ENCODE peak calls at places on chromosomes 5 and 9, in nine cellular contexts. O is CD4-positive, alpha-beta memory T cell; T is uterus; J is psoas muscle; P is fibroblast of lung; R is CD8-positive, alpha-beta memory T cell; I is SK-N-SH; D is ovary; U is naive thymus-derived CD4-positive, alpha-beta T cell. X is an unnamed sample.

GRCh38 chr9:95103385-95104087 is 214.0 kb downstream of the FANCC start:
- DNase-seq in O (no peak), I (peak; percentile 71), T (no peak), J (no peak), R (no peak), P (peak; percentile 33), D (no peak), U (no peak), X (no peak)

GRCh38 chr5:156147948-156148285 is 179.0 kb upstream of the SGCD start:
- DNase-seq in I (no peak), U (no peak), T (no peak), D (no peak), O (no peak), P (no peak), J (no peak), R (no peak), X (no peak)

GRCh38 chr9:122008559-122008958 is 84.5 kb downstream of the TTLL11 start:
- DNase-seq in I (no peak), R (no peak), P (no peak), O (no peak), D (no peak), U (no peak), T (no peak), J (no peak), X (no peak)

GRCh38 chr5:170861855-170862766 is at the start of gene RANBP17:
- DNase-seq in R (no peak), D (peak; percentile 16), O (no peak), I (peak; percentile 95), U (no peak), J (peak; percentile 55), P (peak; percentile 78), T (peak; percentile 19), X (no peak)

GRCh38 chr9:2418619-2419018 is 203.0 kb upstream of the VLDLR start:
- DNase-seq in U (no peak), T (peak; percentile 20), J (no peak), P (peak; percentile 74), I (no peak), D (peak; percentile 36), R (no peak), O (no peak), X (no peak)

GRCh38 chr9:127269440-127269839 is 4.9 kb downstream of the GARNL3 start:
- DNase-seq in R (no peak), J (no peak), O (no peak), P (no peak), I (no peak), D (no peak), U (no peak), T (no peak), X (no peak)

GRCh38 chr5:132099073-132099748 is 25.6 kb downstream of the CSF2 start:
- DNase-seq in U (peak; percentile 62), I (no peak), T (no peak), J (no peak), O (no peak), R (peak; percentile 48), P (no peak), D (no peak), X (no peak)

GRCh38 chr5:18745591-18745987 is 1111.3 kb downstream of the TAF11L14 start:
- DNase-seq in D (no peak), R (peak; percentile 16), I (no peak), P (no peak), T (no peak), J (no peak), U (no peak), O (no peak), X (no peak)

GRCh38 chr5:1833264-1834021 is 32.2 kb downstream of the NDUFS6 start:
- DNase-seq in T (no peak), O (no peak), U (no peak), I (peak; percentile 29), R (no peak), P (no peak), D (no peak), J (no peak), X (no peak)

DNA sequence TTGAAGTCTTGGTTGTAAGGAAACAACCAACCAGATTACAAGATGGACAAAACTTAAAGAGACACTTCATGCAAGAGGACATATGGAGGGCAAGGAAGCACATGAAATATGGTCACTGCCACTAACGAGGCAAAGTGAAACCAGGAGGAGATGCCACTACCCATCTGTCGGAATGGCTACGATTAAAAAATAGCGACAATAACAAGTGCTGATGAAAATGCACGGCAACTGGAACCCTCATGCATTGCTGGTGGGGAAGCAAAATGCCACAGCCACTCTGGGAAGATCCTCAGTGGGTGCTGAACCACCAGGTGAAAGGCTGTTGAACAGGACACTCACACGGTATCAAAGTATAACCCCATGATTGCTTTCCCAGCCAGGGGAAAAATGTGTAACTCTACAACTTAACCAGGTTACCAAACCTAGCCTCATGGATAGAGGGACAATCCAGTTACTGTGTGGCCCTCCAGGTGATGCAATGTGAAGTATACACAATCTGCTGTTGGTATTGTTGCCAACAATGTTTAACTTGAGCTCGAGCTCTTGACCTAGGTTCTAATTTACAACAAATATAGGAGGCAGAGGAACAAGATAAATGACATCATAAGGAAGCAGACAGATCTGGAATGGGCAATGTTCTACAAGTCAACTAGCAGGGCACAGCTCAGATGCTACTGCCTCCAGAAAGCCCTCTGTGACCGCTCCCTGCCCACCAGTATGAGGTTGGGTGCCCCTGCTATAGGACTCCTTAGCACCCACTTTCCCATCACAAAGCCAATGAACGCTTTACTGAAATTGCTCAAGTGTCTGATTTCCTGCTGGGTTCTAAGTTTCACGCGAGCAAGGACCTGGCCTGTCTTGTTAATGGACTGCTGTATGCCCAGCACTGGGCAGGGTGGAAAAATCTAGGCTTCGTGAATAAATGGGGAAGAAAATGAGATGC is 25.8 kb downstream of the SH3PXD2B start:
- DNase-seq in R (no peak), I (no peak), J (no peak), T (no peak), P (no peak), D (no peak), U (no peak), O (no peak), X (no peak)
- H3K27ac ChIP-seq in R (no peak overlapping the region), I (no peak overlapping the region), J (peak overlapping the region; percentile 23), T (peak overlapping the region; percentile 93), P (peak overlapping the region; percentile 52), D (peak overlapping the region; percentile 47), U (no peak overlapping the region), O (no peak overlapping the region), X (no peak overlapping the region)

DNA sequence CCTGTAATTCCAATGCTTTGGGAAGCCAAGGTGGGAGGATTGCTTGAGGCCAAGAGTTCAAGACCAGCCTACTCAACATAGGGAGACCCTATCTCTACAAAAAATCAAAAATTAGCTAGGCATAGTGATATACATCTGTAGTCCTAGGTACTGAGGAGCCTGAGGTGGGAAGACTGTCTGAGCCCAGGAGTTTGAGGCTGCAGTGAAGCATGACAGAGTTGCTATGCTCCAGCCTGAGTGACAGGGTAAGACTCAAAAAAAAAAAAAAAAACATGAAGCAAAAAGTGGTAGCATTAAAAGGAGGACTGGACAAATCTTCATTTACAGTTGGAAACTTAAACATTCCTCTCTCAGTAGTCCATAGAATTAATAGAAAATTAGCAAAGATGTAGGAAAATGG is 9.8 kb downstream of the CCNG1 start:
- DNase-seq in T (no peak), U (no peak), O (no peak), J (no peak), D (no peak), I (no peak), R (no peak), P (no peak), X (no peak)
- H3K36me3 ChIP-seq in T (no peaks in the 10 kb centered on the region), U (peaks cover 25% of the 10 kb centered on the region), O (peaks cover 30% of the 10 kb centered on the region), J (peaks cover 5% of the 10 kb centered on the region), D (no peaks in the 10 kb centered on the region), I (peaks cover 76% of the 10 kb centered on the region), R (peaks cover 20% of the 10 kb centered on the region), P (peaks cover 11% of the 10 kb centered on the region), X (peaks cover 56% of the 10 kb centered on the region)

GRCh38 chr5:116567100-116567499 is 7.5 kb downstream of the SEMA6A start:
- DNase-seq in U (no peak), J (no peak), I (no peak), D (no peak), T (no peak), O (no peak), R (no peak), P (no peak), X (no peak)

GRCh38 chr5:116564322-116564721 is 10.3 kb downstream of the SEMA6A start:
- DNase-seq in O (no peak), I (no peak), U (no peak), J (no peak), T (no peak), R (no peak), P (no peak), D (no peak), X (no peak)

GRCh38 chr5:116566251-116566650 is 8.4 kb downstream of the SEMA6A start:
- DNase-seq in T (no peak), U (no peak), O (no peak), I (no peak), J (no peak), P (no peak), D (no peak), R (no peak), X (no peak)

GRCh38 chr5:116563909-116564308 is 10.7 kb downstream of the SEMA6A start:
- DNase-seq in P (no peak), U (no peak), R (no peak), O (no peak), I (no peak), J (no peak), D (no peak), T (no peak), X (no peak)

DNA sequence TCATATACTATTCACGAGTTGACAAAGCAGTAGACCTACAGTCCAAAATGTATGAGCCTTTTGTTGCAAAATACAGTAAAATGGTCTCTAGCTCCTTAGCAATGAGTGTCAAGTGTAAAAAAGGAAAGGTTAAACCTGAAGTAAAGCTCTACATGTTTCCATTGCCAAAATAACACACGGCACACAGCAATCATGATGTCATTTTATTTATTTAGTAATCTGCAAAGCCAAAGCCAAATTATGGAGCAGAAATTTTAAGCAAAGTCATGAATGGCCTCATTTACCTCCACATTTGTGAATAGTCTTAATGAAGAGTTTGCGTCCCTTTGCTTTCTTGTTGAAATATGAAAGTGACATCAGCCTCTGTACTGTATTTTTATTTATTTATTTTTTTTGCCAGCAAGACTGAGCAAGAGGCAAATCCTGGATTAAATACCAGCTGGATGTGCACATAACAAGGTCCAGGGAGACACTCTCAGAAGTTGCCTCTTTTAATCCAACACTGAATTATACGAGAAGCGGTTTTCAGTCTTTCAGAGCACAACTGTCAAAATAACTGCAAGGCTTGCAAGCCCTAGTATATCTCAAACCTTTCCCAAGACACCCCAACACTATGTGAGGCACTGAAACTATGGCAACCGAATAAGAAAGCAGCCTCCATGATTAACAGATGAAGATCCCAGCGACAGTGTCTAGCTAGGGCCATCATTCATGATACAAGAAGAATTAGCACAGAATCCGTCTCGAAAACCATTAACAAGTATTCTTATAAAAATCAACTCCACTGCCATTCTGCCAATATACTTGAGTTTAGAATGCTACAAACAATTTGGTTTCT is 9.6 kb downstream of the SEMA6A start:
- DNase-seq in U (no peak), D (no peak), J (no peak), R (no peak), T (no peak), I (no peak), O (no peak), P (no peak), X (no peak)
- H3K27ac ChIP-seq in U (no peak overlapping the region), D (no peak overlapping the region), J (peak overlapping the region; percentile 26), R (no peak overlapping the region), T (no peak overlapping the region), I (no peak overlapping the region), O (no peak overlapping the region), P (no peak overlapping the region), X (no peak overlapping the region)

DNA sequence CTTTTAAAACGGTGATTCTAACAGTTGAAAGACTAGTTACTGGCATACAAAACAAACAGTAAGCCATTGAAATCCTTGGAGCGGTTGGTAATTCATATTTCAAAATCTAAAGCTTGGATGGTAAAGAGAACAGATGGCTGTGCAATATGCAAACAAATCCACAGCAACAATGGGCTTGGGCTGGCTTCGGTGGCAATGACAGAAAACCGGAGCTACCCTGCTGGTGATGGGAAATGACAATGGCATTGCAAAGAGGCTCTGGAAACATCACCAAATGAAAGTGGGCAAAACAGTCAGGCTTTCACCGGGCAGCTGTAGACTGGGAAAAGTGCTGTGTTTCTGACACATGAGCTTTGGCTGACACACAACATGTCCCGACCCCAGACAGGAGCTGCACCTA is 42.2 kb downstream of the MED27 start:
- DNase-seq in P (no peak), U (no peak), I (no peak), J (no peak), D (no peak), R (no peak), T (no peak), O (no peak), X (no peak)
- H3K36me3 ChIP-seq in P (no peaks in the 10 kb centered on the region), U (no peaks in the 10 kb centered on the region), I (no peaks in the 10 kb centered on the region), J (no peaks in the 10 kb centered on the region), D (no peaks in the 10 kb centered on the region), R (no peaks in the 10 kb centered on the region), T (no peaks in the 10 kb centered on the region), O (no peaks in the 10 kb centered on the region), X (no peaks in the 10 kb centered on the region)

X was measured in CD4-positive, CD25-positive, alpha-beta regulatory T cell.